ENCODE peak calls at places on chromosomes 6 and 20, in ten cellular contexts. One of them, this sample, is unnamed.

GRCh38 chr6:16179063-16179462 is 50.2 kb downstream of the MYLIP start:
- DNase-seq in choroid plexus epithelial cell: no peak
- DNase-seq in pancreas: no peak
- DNase-seq in keratinocyte: no peak
- DNase-seq in tibial artery: no peak
- DNase-seq in GM12865: no peak
- DNase-seq in spleen: no peak
- DNase-seq in GM20000: no peak
- DNase-seq in AG04450: no peak
- DNase-seq in heart right ventricle: no peak
- DNase-seq in this sample: no peak

GRCh38 chr6:119333707-119334295 is 15.8 kb downstream of the MAN1A1 start:
- DNase-seq in choroid plexus epithelial cell: peak
- DNase-seq in pancreas: no peak
- DNase-seq in keratinocyte: no peak
- DNase-seq in tibial artery: no peak
- DNase-seq in GM12865: peak
- DNase-seq in spleen: no peak
- DNase-seq in GM20000: no peak
- DNase-seq in AG04450: no peak
- DNase-seq in heart right ventricle: no peak
- DNase-seq in this sample: no peak

GRCh38 chr6:3769610-3770009 is 18.1 kb upstream of the PXDC1 start:
- DNase-seq in choroid plexus epithelial cell: peak
- DNase-seq in pancreas: no peak
- DNase-seq in keratinocyte: no peak
- DNase-seq in tibial artery: no peak
- DNase-seq in GM12865: no peak
- DNase-seq in spleen: no peak
- DNase-seq in GM20000: no peak
- DNase-seq in AG04450: no peak
- DNase-seq in heart right ventricle: no peak
- DNase-seq in this sample: no peak

GRCh38 chr6:46215213-46215612 is 44.4 kb upstream of the ENPP5 start:
- DNase-seq in choroid plexus epithelial cell: no peak
- DNase-seq in pancreas: no peak
- DNase-seq in keratinocyte: no peak
- DNase-seq in tibial artery: no peak
- DNase-seq in GM12865: no peak
- DNase-seq in spleen: no peak
- DNase-seq in GM20000: no peak
- DNase-seq in AG04450: no peak
- DNase-seq in heart right ventricle: no peak
- DNase-seq in this sample: no peak

GRCh38 chr6:112882381-112882780 is 535.3 kb downstream of the RFPL4B start:
- DNase-seq in choroid plexus epithelial cell: no peak
- DNase-seq in pancreas: no peak
- DNase-seq in keratinocyte: no peak
- DNase-seq in tibial artery: no peak
- DNase-seq in GM12865: no peak
- DNase-seq in spleen: no peak
- DNase-seq in GM20000: no peak
- DNase-seq in AG04450: no peak
- DNase-seq in heart right ventricle: no peak
- DNase-seq in this sample: no peak

GRCh38 chr6:122831511-122831910 is 42.5 kb downstream of the SMPDL3A start:
- DNase-seq in choroid plexus epithelial cell: no peak
- DNase-seq in pancreas: no peak
- DNase-seq in keratinocyte: no peak
- DNase-seq in tibial artery: no peak
- DNase-seq in GM12865: no peak
- DNase-seq in spleen: no peak
- DNase-seq in GM20000: no peak
- DNase-seq in AG04450: no peak
- DNase-seq in heart right ventricle: no peak
- DNase-seq in this sample: no peak

GRCh38 chr6:97870273-97870672 is 587.3 kb upstream of the MMS22L start:
- DNase-seq in choroid plexus epithelial cell: no peak
- DNase-seq in pancreas: no peak
- DNase-seq in keratinocyte: no peak
- DNase-seq in tibial artery: no peak
- DNase-seq in GM12865: no peak
- DNase-seq in spleen: no peak
- DNase-seq in GM20000: no peak
- DNase-seq in AG04450: no peak
- DNase-seq in heart right ventricle: no peak
- DNase-seq in this sample: no peak

GRCh38 chr20:1533059-1533458 is 24.4 kb downstream of the SIRPD start:
- DNase-seq in choroid plexus epithelial cell: no peak
- DNase-seq in pancreas: no peak
- DNase-seq in keratinocyte: no peak
- DNase-seq in tibial artery: no peak
- DNase-seq in GM12865: no peak
- DNase-seq in spleen: no peak
- DNase-seq in GM20000: no peak
- DNase-seq in AG04450: no peak
- DNase-seq in heart right ventricle: no peak
- DNase-seq in this sample: no peak

DNA sequence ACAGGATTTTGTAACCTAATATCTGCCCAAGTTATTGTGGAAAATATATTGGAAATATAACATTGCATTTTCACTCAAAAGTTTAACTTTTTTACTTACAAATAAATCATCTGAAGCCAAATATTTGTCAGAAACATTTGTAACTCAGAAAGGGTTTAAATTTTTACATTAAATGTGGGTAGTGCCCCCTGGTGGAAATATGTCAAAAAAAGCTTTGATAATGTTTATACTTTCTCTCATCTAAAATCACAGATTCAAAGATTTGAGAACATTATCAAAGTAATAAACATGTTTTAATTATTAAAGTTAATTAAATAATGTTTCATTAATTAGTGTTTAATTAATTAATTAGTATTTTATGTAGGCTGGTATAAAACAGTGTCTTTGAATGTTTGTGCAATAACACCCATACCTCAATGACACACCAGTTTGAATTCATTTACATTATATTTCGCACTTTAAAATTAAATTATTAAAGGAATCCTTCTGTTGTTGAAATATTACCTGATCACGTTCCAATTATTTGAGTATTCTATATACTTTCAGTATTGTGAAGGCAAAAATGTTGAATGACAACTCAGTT is 320.1 kb upstream of the FKBP1C start:
- DNase-seq in choroid plexus epithelial cell: peak
- DNase-seq in pancreas: no peak
- DNase-seq in keratinocyte: no peak
- DNase-seq in tibial artery: no peak
- DNase-seq in GM12865: peak
- DNase-seq in spleen: no peak
- DNase-seq in GM20000: peak
- DNase-seq in AG04450: no peak
- DNase-seq in heart right ventricle: no peak
- DNase-seq in this sample: no peak
- TF ChIP-seq CTCF in choroid plexus epithelial cell: peak
- TF ChIP-seq CTCF in pancreas: peak
- TF ChIP-seq CTCF in keratinocyte: peak
- TF ChIP-seq CTCF in tibial artery: no peak
- TF ChIP-seq CTCF in GM12865: peak
- TF ChIP-seq CTCF in spleen: no peak
- TF ChIP-seq CTCF in GM20000: no peak
- TF ChIP-seq CTCF in AG04450: peak
- TF ChIP-seq CTCF in heart right ventricle: no peak
- TF ChIP-seq CTCF in this sample: peak

GRCh38 chr20:4027590-4028265 is 12.4 kb upstream of the RNF24 start:
- DNase-seq in choroid plexus epithelial cell: no peak
- DNase-seq in pancreas: no peak
- DNase-seq in keratinocyte: no peak
- DNase-seq in tibial artery: no peak
- DNase-seq in GM12865: no peak
- DNase-seq in spleen: no peak
- DNase-seq in GM20000: no peak
- DNase-seq in AG04450: no peak
- DNase-seq in heart right ventricle: no peak
- DNase-seq in this sample: no peak

GRCh38 chr20:4025125-4025524 is 9.8 kb upstream of the RNF24 start:
- DNase-seq in choroid plexus epithelial cell: no peak
- DNase-seq in pancreas: no peak
- DNase-seq in keratinocyte: no peak
- DNase-seq in tibial artery: no peak
- DNase-seq in GM12865: no peak
- DNase-seq in spleen: no peak
- DNase-seq in GM20000: no peak
- DNase-seq in AG04450: no peak
- DNase-seq in heart right ventricle: no peak
- DNase-seq in this sample: no peak

GRCh38 chr20:4025679-4026078 is 10.3 kb upstream of the RNF24 start:
- DNase-seq in choroid plexus epithelial cell: no peak
- DNase-seq in pancreas: no peak
- DNase-seq in keratinocyte: no peak
- DNase-seq in tibial artery: no peak
- DNase-seq in GM12865: no peak
- DNase-seq in spleen: no peak
- DNase-seq in GM20000: no peak
- DNase-seq in AG04450: no peak
- DNase-seq in heart right ventricle: no peak
- DNase-seq in this sample: no peak

GRCh38 chr20:4022386-4023350 is 7.3 kb upstream of the RNF24 start:
- DNase-seq in choroid plexus epithelial cell: no peak
- DNase-seq in pancreas: no peak
- DNase-seq in keratinocyte: no peak
- DNase-seq in tibial artery: no peak
- DNase-seq in GM12865: no peak
- DNase-seq in spleen: no peak
- DNase-seq in GM20000: no peak
- DNase-seq in AG04450: no peak
- DNase-seq in heart right ventricle: no peak
- DNase-seq in this sample: no peak

DNA sequence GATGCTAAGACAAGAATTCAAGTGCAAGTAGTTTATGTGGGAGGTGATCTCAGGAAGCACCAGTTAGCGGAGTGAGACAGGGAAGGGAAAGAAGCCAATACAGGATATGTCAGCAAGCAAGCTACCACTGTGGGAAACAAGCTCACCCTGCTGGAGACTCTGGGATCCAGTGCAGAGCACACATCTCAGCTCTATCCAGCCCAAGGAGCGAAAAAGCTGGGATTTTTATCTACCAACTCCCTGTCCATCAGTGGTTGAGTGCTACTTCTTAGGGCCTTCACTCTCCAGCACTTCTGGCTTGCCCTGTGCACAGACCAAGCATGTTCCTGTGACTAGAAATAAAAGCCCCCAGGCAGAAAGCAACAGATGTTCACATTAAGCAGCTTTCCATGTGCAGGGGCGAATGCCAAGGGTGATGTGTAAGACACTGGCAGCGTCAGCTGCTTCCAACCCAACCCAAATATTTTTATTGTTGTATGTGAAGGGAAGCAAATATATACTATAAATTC is 10.8 kb upstream of the RNF24 start:
- DNase-seq in choroid plexus epithelial cell: peak
- DNase-seq in pancreas: no peak
- DNase-seq in keratinocyte: no peak
- DNase-seq in tibial artery: no peak
- DNase-seq in GM12865: no peak
- DNase-seq in spleen: no peak
- DNase-seq in GM20000: no peak
- DNase-seq in AG04450: peak
- DNase-seq in heart right ventricle: no peak
- DNase-seq in this sample: peak
- TF ChIP-seq CTCF in choroid plexus epithelial cell: peak
- TF ChIP-seq CTCF in pancreas: no peak
- TF ChIP-seq CTCF in keratinocyte: peak
- TF ChIP-seq CTCF in tibial artery: peak
- TF ChIP-seq CTCF in GM12865: no peak
- TF ChIP-seq CTCF in spleen: no peak
- TF ChIP-seq CTCF in GM20000: no peak
- TF ChIP-seq CTCF in AG04450: peak
- TF ChIP-seq CTCF in heart right ventricle: peak
- TF ChIP-seq CTCF in this sample: peak

GRCh38 chr20:41247523-41248370 is 69.8 kb downstream of the ZHX3 start:
- DNase-seq in choroid plexus epithelial cell: no peak
- DNase-seq in pancreas: no peak
- DNase-seq in keratinocyte: no peak
- DNase-seq in tibial artery: no peak
- DNase-seq in GM12865: no peak
- DNase-seq in spleen: no peak
- DNase-seq in GM20000: no peak
- DNase-seq in AG04450: no peak
- DNase-seq in heart right ventricle: no peak
- DNase-seq in this sample: no peak

GRCh38 chr20:41248371-41249024 is 69.0 kb downstream of the ZHX3 start:
- DNase-seq in choroid plexus epithelial cell: peak
- DNase-seq in pancreas: no peak
- DNase-seq in keratinocyte: no peak
- DNase-seq in tibial artery: peak
- DNase-seq in GM12865: no peak
- DNase-seq in spleen: no peak
- DNase-seq in GM20000: no peak
- DNase-seq in AG04450: no peak
- DNase-seq in heart right ventricle: no peak
- DNase-seq in this sample: no peak

GRCh38 chr20:41249371-41249770 is 68.2 kb downstream of the ZHX3 start:
- DNase-seq in choroid plexus epithelial cell: peak
- DNase-seq in pancreas: no peak
- DNase-seq in keratinocyte: no peak
- DNase-seq in tibial artery: peak
- DNase-seq in GM12865: peak
- DNase-seq in spleen: no peak
- DNase-seq in GM20000: peak
- DNase-seq in AG04450: peak
- DNase-seq in heart right ventricle: peak
- DNase-seq in this sample: peak

GRCh38 chr20:41245086-41245707 is 72.3 kb downstream of the ZHX3 start:
- DNase-seq in choroid plexus epithelial cell: peak
- DNase-seq in pancreas: no peak
- DNase-seq in keratinocyte: no peak
- DNase-seq in tibial artery: no peak
- DNase-seq in GM12865: peak
- DNase-seq in spleen: no peak
- DNase-seq in GM20000: no peak
- DNase-seq in AG04450: no peak
- DNase-seq in heart right ventricle: no peak
- DNase-seq in this sample: no peak

DNA sequence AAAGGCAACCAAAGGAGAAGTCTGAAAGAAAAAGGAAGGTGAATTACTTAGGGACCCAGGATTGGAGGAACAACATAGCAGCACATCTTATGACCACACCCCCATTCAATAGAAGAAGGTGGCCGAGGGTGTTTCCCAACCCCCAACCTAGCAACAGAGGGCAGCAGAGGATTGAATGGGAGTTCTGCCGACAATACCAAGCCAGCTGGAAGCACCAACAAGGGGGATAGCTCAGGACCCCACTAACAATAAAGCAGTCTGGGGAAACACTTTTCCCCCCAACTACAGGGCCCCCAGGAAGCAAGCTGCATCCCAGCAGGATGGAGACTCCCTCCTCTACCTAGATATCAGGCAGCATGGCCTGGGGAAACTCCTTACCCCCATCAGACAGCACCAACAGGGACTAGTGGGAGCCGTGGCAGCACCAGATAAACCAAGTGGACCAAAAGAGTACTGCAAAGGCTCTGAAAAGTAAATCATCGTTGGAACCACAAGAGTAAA is 67.7 kb downstream of the ZHX3 start:
- DNase-seq in choroid plexus epithelial cell: peak
- DNase-seq in pancreas: no peak
- DNase-seq in keratinocyte: no peak
- DNase-seq in tibial artery: no peak
- DNase-seq in GM12865: peak
- DNase-seq in spleen: no peak
- DNase-seq in GM20000: peak
- DNase-seq in AG04450: no peak
- DNase-seq in heart right ventricle: no peak
- DNase-seq in this sample: no peak
- TF ChIP-seq CTCF in choroid plexus epithelial cell: peak
- TF ChIP-seq CTCF in pancreas: no peak
- TF ChIP-seq CTCF in keratinocyte: no peak
- TF ChIP-seq CTCF in tibial artery: peak
- TF ChIP-seq CTCF in GM12865: peak
- TF ChIP-seq CTCF in spleen: peak
- TF ChIP-seq CTCF in GM20000: no peak
- TF ChIP-seq CTCF in AG04450: peak
- TF ChIP-seq CTCF in heart right ventricle: peak
- TF ChIP-seq CTCF in this sample: peak

GRCh38 chr6:55543633-55544309 is 35.2 kb downstream of the HMGCLL1 start:
- DNase-seq in choroid plexus epithelial cell: peak
- DNase-seq in pancreas: no peak
- DNase-seq in keratinocyte: no peak
- DNase-seq in tibial artery: no peak
- DNase-seq in GM12865: no peak
- DNase-seq in spleen: no peak
- DNase-seq in GM20000: no peak
- DNase-seq in AG04450: no peak
- DNase-seq in heart right ventricle: no peak
- DNase-seq in this sample: no peak
- TF ChIP-seq CTCF in choroid plexus epithelial cell: peak
- TF ChIP-seq CTCF in pancreas: no peak
- TF ChIP-seq CTCF in keratinocyte: no peak
- TF ChIP-seq CTCF in tibial artery: no peak
- TF ChIP-seq CTCF in GM12865: no peak
- TF ChIP-seq CTCF in spleen: no peak
- TF ChIP-seq CTCF in GM20000: no peak
- TF ChIP-seq CTCF in AG04450: peak
- TF ChIP-seq CTCF in heart right ventricle: no peak
- TF ChIP-seq CTCF in this sample: no peak

This sample was measured in AG09319.